ENCODE peak calls at places on chromosome 1, in seven cellular contexts. One of them, this sample, is unnamed.

GRCh38 chr1:21050031-21050430 is 126.7 kb downstream of the EIF4G3 start:
- DNase-seq in GM12878: no peak
- DNase-seq in HepG2: no peak
- DNase-seq in GM12891: no peak
- DNase-seq in K562: no peak
- DNase-seq in SK-N-SH: no peak
- DNase-seq in H1: no peak
- DNase-seq in this sample: no peak

GRCh38 chr1:31762726-31763670 is 1.1 kb downstream of the ADGRB2 start:
- DNase-seq in HepG2: peak; percentile 28
- DNase-seq in SK-N-SH: peak; percentile 97
- DNase-seq in GM12878: no peak
- DNase-seq in GM12891: peak; percentile 61
- DNase-seq in K562: peak; percentile 44
- DNase-seq in H1: peak; percentile 94
- DNase-seq in this sample: peak; percentile 65

GRCh38 chr1:230120289-230120948 is 53.4 kb downstream of the GALNT2 start:
- DNase-seq in GM12891: no peak
- DNase-seq in SK-N-SH: no peak
- DNase-seq in HepG2: no peak
- DNase-seq in K562: no peak
- DNase-seq in H1: no peak
- DNase-seq in GM12878: no peak
- DNase-seq in this sample: no peak

GRCh38 chr1:3703786-3704396 is 48.4 kb upstream of the CCDC27 start:
- DNase-seq in GM12891: no peak
- DNase-seq in HepG2: no peak
- DNase-seq in SK-N-SH: no peak
- DNase-seq in H1: no peak
- DNase-seq in K562: no peak
- DNase-seq in GM12878: no peak
- DNase-seq in this sample: no peak

GRCh38 chr1:155005076-155005971 is 2.7 kb downstream of the ZBTB7B start:
- DNase-seq in H1: no peak
- DNase-seq in GM12878: no peak
- DNase-seq in HepG2: no peak
- DNase-seq in K562: no peak
- DNase-seq in GM12891: no peak
- DNase-seq in SK-N-SH: no peak
- DNase-seq in this sample: no peak

GRCh38 chr1:223549740-223550139 is 115.8 kb downstream of the CAPN8 start:
- DNase-seq in K562: peak; percentile 10
- DNase-seq in GM12878: no peak
- DNase-seq in HepG2: no peak
- DNase-seq in GM12891: no peak
- DNase-seq in SK-N-SH: no peak
- DNase-seq in H1: no peak
- DNase-seq in this sample: no peak

GRCh38 chr1:165137551-165138316 is 218.8 kb downstream of the LMX1A start:
- DNase-seq in SK-N-SH: no peak
- DNase-seq in GM12878: no peak
- DNase-seq in HepG2: peak; percentile 94
- DNase-seq in K562: no peak
- DNase-seq in H1: no peak
- DNase-seq in GM12891: no peak
- DNase-seq in this sample: no peak

GRCh38 chr1:37244083-37244480 is 209.8 kb upstream of the GRIK3 start:
- DNase-seq in GM12891: no peak
- DNase-seq in HepG2: no peak
- DNase-seq in K562: no peak
- DNase-seq in GM12878: no peak
- DNase-seq in SK-N-SH: no peak
- DNase-seq in H1: peak; percentile 35
- DNase-seq in this sample: no peak

GRCh38 chr1:57206038-57206437 is 217.8 kb downstream of the DAB1 start:
- DNase-seq in K562: no peak
- DNase-seq in GM12891: no peak
- DNase-seq in SK-N-SH: no peak
- DNase-seq in HepG2: no peak
- DNase-seq in H1: no peak
- DNase-seq in GM12878: no peak
- DNase-seq in this sample: no peak

GRCh38 chr1:103220503-103221095 is 112.3 kb upstream of the COL11A1 start:
- DNase-seq in GM12891: no peak
- DNase-seq in H1: no peak
- DNase-seq in GM12878: no peak
- DNase-seq in K562: no peak
- DNase-seq in HepG2: no peak
- DNase-seq in SK-N-SH: no peak
- DNase-seq in this sample: no peak

GRCh38 chr1:85818371-85818770 is 110.1 kb upstream of the ZNHIT6 start:
- DNase-seq in H1: no peak
- DNase-seq in K562: no peak
- DNase-seq in HepG2: no peak
- DNase-seq in GM12891: no peak
- DNase-seq in SK-N-SH: no peak
- DNase-seq in GM12878: no peak
- DNase-seq in this sample: no peak

GRCh38 chr1:26994020-26994745 is 691 bp downstream of the TRNP1 start:
- DNase-seq in HepG2: no peak
- DNase-seq in GM12878: no peak
- DNase-seq in H1: peak; percentile 57
- DNase-seq in K562: peak; percentile 47
- DNase-seq in SK-N-SH: peak; percentile 81
- DNase-seq in GM12891: no peak
- DNase-seq in this sample: no peak
- TF ChIP-seq TAF1 in HepG2: peak; percentile 31
- TF ChIP-seq TAF1 in GM12878: no peak
- TF ChIP-seq TAF1 in H1: peak; percentile 14
- TF ChIP-seq TAF1 in K562: no peak
- TF ChIP-seq TAF1 in SK-N-SH: no peak
- TF ChIP-seq TAF1 in GM12891: no peak
- TF ChIP-seq TAF1 in this sample: no peak

DNA sequence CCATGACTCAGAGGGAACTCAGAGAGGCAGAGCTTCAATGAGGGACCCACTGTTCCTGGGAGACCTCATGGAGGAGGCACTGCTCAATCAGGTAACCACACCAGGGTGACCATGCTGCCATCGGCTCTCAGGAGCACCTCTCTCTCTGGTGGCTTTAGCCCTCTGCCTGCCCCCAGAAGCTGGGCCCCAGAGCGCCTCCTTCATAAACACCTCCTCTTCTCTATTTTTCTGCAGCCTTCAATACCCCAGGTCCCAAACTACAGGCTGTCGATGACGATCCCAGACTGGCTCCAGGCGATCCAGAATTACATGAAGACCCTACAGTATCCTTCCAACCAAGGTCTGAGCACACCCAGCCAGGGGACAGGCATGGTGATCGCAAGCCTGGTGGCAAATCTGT is 10.6 kb downstream of the VASH2 start:
- DNase-seq in H1: no peak
- DNase-seq in GM12891: no peak
- DNase-seq in SK-N-SH: no peak
- DNase-seq in K562: no peak
- DNase-seq in HepG2: no peak
- DNase-seq in GM12878: no peak
- DNase-seq in this sample: no peak
- TF ChIP-seq POLR2AphosphoS5 in H1: peak; percentile 58
- TF ChIP-seq POLR2AphosphoS5 in GM12891: no peak
- TF ChIP-seq POLR2AphosphoS5 in SK-N-SH: no peak
- TF ChIP-seq POLR2AphosphoS5 in K562: no peak
- TF ChIP-seq POLR2AphosphoS5 in HepG2: no peak
- TF ChIP-seq POLR2AphosphoS5 in GM12878: no peak
- TF ChIP-seq POLR2AphosphoS5 in this sample: no peak

DNA sequence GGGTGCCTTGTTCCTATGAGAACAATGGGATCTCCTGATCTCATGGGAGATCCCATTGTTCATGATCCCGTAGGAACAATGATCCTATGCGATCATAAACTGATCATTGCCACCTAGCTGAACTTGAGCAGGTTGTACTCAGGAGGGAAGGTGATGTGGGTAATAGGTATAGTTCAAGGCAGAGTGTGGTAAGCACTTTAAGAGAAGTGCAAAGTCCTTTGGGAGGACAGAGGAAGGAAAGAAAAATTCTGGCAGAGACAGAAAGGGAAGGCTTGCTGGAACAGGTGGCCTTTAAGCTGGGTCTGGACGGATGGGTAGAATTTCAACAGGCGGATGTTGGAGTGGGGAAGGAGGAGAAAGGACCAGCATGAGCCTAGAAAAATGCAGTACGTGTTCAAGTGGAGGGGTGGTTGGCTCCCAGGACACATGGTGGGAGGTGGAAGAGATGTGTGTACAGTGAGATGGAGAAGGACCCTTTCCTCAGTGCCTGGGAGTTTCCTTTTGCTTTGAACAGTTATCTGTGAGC is 22.3 kb downstream of the GREM2 start:
- DNase-seq in H1: no peak
- DNase-seq in SK-N-SH: no peak
- DNase-seq in HepG2: no peak
- DNase-seq in GM12891: no peak
- DNase-seq in GM12878: no peak
- DNase-seq in K562: no peak
- DNase-seq in this sample: no peak
- TF ChIP-seq TAF1 in H1: no peak
- TF ChIP-seq TAF1 in SK-N-SH: no peak
- TF ChIP-seq TAF1 in HepG2: no peak
- TF ChIP-seq TAF1 in GM12891: no peak
- TF ChIP-seq TAF1 in GM12878: no peak
- TF ChIP-seq TAF1 in K562: no peak
- TF ChIP-seq TAF1 in this sample: no peak

GRCh38 chr1:64186138-64186897 is 17.1 kb upstream of the UBE2U start:
- DNase-seq in GM12878: no peak
- DNase-seq in HepG2: no peak
- DNase-seq in SK-N-SH: no peak
- DNase-seq in GM12891: no peak
- DNase-seq in H1: no peak
- DNase-seq in K562: peak; percentile 8
- DNase-seq in this sample: no peak
- TF ChIP-seq POLR2AphosphoS5 in GM12878: no peak
- TF ChIP-seq POLR2AphosphoS5 in HepG2: no peak
- TF ChIP-seq POLR2AphosphoS5 in SK-N-SH: no peak
- TF ChIP-seq POLR2AphosphoS5 in GM12891: no peak
- TF ChIP-seq POLR2AphosphoS5 in H1: no peak
- TF ChIP-seq POLR2AphosphoS5 in K562: no peak
- TF ChIP-seq POLR2AphosphoS5 in this sample: no peak

GRCh38 chr1:156163712-156164464 is 10.5 kb downstream of the SEMA4A start:
- DNase-seq in HepG2: no peak
- DNase-seq in H1: no peak
- DNase-seq in GM12878: no peak
- DNase-seq in SK-N-SH: no peak
- DNase-seq in GM12891: no peak
- DNase-seq in K562: no peak
- DNase-seq in this sample: no peak

GRCh38 chr1:156162430-156163037 is 9.1 kb downstream of the SEMA4A start:
- DNase-seq in K562: no peak
- DNase-seq in HepG2: no peak
- DNase-seq in GM12878: no peak
- DNase-seq in H1: no peak
- DNase-seq in SK-N-SH: peak; percentile 56
- DNase-seq in GM12891: no peak
- DNase-seq in this sample: no peak

GRCh38 chr1:156165083-156165482 is 11.7 kb downstream of the SEMA4A start:
- DNase-seq in K562: no peak
- DNase-seq in GM12878: no peak
- DNase-seq in SK-N-SH: no peak
- DNase-seq in HepG2: no peak
- DNase-seq in GM12891: no peak
- DNase-seq in H1: no peak
- DNase-seq in this sample: no peak

GRCh38 chr1:156167536-156167935 is 14.2 kb downstream of the SEMA4A start:
- DNase-seq in GM12878: no peak
- DNase-seq in K562: no peak
- DNase-seq in H1: no peak
- DNase-seq in SK-N-SH: no peak
- DNase-seq in GM12891: no peak
- DNase-seq in HepG2: no peak
- DNase-seq in this sample: no peak

DNA sequence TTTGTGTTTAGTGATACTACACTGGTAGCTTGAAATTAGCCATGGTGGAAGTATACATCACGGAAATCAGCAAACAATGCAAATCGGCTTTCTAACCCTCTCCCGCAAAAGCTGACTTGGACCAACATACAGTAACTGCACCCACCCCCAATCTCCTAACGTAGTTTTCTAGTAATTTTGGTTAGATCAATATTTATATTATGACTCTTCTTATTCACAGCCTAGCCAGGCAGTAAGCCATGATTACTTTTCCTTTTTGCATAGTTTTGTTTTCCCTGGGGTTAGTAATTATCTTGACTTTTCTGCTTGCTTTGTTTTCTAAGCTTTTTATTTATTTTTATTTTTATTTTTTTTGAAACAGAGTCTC is 11.1 kb downstream of the SEMA4A start:
- DNase-seq in GM12878: no peak
- DNase-seq in SK-N-SH: no peak
- DNase-seq in HepG2: no peak
- DNase-seq in K562: no peak
- DNase-seq in H1: no peak
- DNase-seq in GM12891: no peak
- DNase-seq in this sample: no peak
- TF ChIP-seq TAF1 in GM12878: no peak
- TF ChIP-seq TAF1 in SK-N-SH: no peak
- TF ChIP-seq TAF1 in HepG2: no peak
- TF ChIP-seq TAF1 in K562: no peak
- TF ChIP-seq TAF1 in H1: no peak
- TF ChIP-seq TAF1 in GM12891: no peak
- TF ChIP-seq TAF1 in this sample: no peak

DNA sequence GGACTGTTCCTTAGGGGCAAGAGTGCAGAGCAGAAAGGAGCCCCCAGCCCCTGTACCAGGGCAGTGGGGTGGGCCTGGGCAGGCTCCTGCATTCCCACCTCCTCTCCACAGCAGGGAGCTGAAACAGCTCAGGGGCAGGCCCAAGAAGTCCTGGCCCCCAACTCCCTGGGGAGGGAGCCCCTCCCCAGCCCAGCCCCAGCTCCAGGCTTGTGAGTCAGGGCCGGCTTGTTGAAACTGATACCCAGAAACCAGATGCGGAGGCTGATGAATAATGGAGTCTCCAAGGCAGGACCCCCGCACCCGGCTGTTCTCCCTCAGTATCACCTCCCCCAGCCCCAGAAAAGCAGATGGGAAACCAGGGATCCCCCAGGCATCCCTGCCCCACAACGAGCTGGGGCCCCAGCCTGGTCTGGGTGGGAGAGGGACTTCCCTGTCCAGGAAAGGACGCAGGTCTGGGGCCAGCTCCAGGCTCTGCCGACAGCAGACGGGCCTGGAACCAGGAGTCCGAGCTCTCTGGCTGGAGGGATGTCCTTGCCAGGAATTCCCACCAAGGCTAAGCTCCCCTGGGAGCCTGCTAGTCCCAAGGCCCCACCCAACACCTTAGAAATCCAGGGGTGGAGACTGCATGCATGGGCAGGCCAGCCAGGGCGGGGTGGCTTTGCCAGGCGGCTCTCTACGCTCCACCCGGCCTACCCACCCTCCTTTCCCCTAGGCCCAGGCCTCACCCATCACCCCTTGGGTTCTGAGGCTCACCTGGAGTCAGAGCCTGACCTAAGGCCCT is 2.7 kb downstream of the PLEKHG5 start:
- DNase-seq in GM12878: no peak
- DNase-seq in SK-N-SH: no peak
- DNase-seq in HepG2: no peak
- DNase-seq in GM12891: no peak
- DNase-seq in K562: no peak
- DNase-seq in H1: no peak
- DNase-seq in this sample: no peak
- TF ChIP-seq POLR2AphosphoS5 in GM12878: no peak
- TF ChIP-seq POLR2AphosphoS5 in SK-N-SH: no peak
- TF ChIP-seq POLR2AphosphoS5 in HepG2: no peak
- TF ChIP-seq POLR2AphosphoS5 in GM12891: no peak
- TF ChIP-seq POLR2AphosphoS5 in K562: no peak
- TF ChIP-seq POLR2AphosphoS5 in H1: no peak
- TF ChIP-seq POLR2AphosphoS5 in this sample: no peak

This sample was measured in GM12892.